ENCODE peak calls at places on chromosomes 4 and X, in four cellular contexts. M is fibroblast of mammary gland, Y is ureter, U is A549. X is an unnamed sample.

GRCh38 chr4:150579591-150580234 is 2.2 kb upstream of the MAB21L2 start:
- DNase-seq in M (no peak), Y (no peak), U (no peak), X (no peak)

GRCh38 chr4:54558889-54559682 is 98.7 kb upstream of the KIT start:
- DNase-seq in M (no peak), Y (no peak), U (no peak), X (no peak)

GRCh38 chr4:55386073-55386472 is 9.7 kb upstream of the TMEM165 start:
- DNase-seq in U (no peak), Y (no peak), M (peak), X (no peak)

GRCh38 chr4:77893451-77893850 is 30.8 kb downstream of the MRPL1 start:
- DNase-seq in M (no peak), U (no peak), Y (no peak), X (no peak)

GRCh38 chr4:90080116-90080515 is 47.1 kb upstream of the CCSER1 start:
- DNase-seq in Y (no peak), M (no peak), U (no peak), X (no peak)

GRCh38 chr4:142293536-142293935 is 552.6 kb downstream of the INPP4B start:
- DNase-seq in M (no peak), U (no peak), Y (no peak), X (no peak)

GRCh38 chr4:135186002-135186401 is 984.4 kb upstream of the PABPC4L start:
- DNase-seq in U (no peak), Y (no peak), M (no peak), X (no peak)

GRCh38 chrX:19410259-19410658 is 66.5 kb downstream of the PDHA1 start:
- DNase-seq in Y (no peak), U (no peak), M (no peak), X (no peak)

GRCh38 chrX:84415155-84415554 is 87.1 kb downstream of the HDX start:
- DNase-seq in Y (no peak), U (no peak), M (no peak), X (no peak)

GRCh38 chr4:105944535-105944934 is 49.3 kb downstream of the NPNT start:
- DNase-seq in M (peak), Y (no peak), U (no peak), X (no peak)

GRCh38 chrX:54358424-54359211 is 772 bp upstream of the WNK3 start:
- DNase-seq in Y (peak), M (peak), U (no peak), X (no peak)

GRCh38 chr4:125750827-125751466 is 436.2 kb downstream of the FAT4 start:
- DNase-seq in M (peak), U (peak), Y (no peak), X (no peak)

GRCh38 chrX:103839404-103839803 is 7.3 kb upstream of the RAB9B start:
- DNase-seq in M (peak), Y (no peak), U (no peak), X (no peak)

GRCh38 chrX:48522291-48522690 is 683 bp downstream of the EBP start:
- DNase-seq in Y (no peak), U (no peak), M (no peak), X (no peak)

GRCh38 chr4:151694819-151695730 is 65.7 kb downstream of the GATB start:
- DNase-seq in M (peak), U (no peak), Y (no peak), X (no peak)

GRCh38 chrX:136647969-136648368 is at the start of gene CD40LG:
- DNase-seq in U (no peak), M (no peak), Y (no peak), X (no peak)

GRCh38 chr4:164357957-164358356 is 396.0 kb upstream of the SMIM31 start:
- DNase-seq in U (no peak), M (peak), Y (no peak), X (no peak)